ENCODE peak calls at places on chromosomes 12 and 14, in four cellular contexts. M is GM23338, O is lung, E is A549. X is an unnamed sample.

GRCh38 chr14:99560946-99561683 is 42.9 kb downstream of the CCDC85C start:
- DNase-seq in E (no peak), M (no peak), O (no peak), X (no peak)

GRCh38 chr12:114904254-114905003 is 220.5 kb upstream of the TBX3 start:
- DNase-seq in O (no peak), E (no peak), M (no peak), X (no peak)

GRCh38 chr14:33118653-33119052 is 180.0 kb downstream of the NPAS3 start:
- DNase-seq in M (no peak), E (no peak), O (no peak), X (no peak)

GRCh38 chr14:46399049-46399448 is 252.5 kb downstream of the RPL10L start:
- DNase-seq in E (no peak), O (no peak), M (no peak), X (no peak)

GRCh38 chr14:92039720-92040430 is at the start of gene TRIP11:
- DNase-seq in O (peak; percentile 94), M (peak; percentile 96), E (peak; percentile 94), X (peak; percentile 90)

GRCh38 chr14:55699131-55700057 is 119.4 kb downstream of the KTN1 start:
- DNase-seq in O (no peak), M (peak; percentile 56), E (peak; percentile 45), X (no peak)

GRCh38 chr14:49497725-49498348 is 88.3 kb downstream of the RPS29 start:
- DNase-seq in M (peak; percentile 94), O (no peak), E (peak; percentile 44), X (no peak)

GRCh38 chr12:14845350-14845750 is 2.0 kb upstream of the ART4 start:
- DNase-seq in O (peak; percentile 42), E (peak; percentile 58), M (peak; percentile 88), X (peak; percentile 70)

GRCh38 chr14:54108481-54109471 is 152.2 kb upstream of the BMP4 start:
- DNase-seq in E (no peak), O (no peak), M (no peak), X (no peak)

GRCh38 chr14:50003213-50004021 is 110.5 kb downstream of the ARF6 start:
- DNase-seq in O (peak; percentile 87), M (peak; percentile 72), E (peak; percentile 80), X (peak; percentile 90)

GRCh38 chr12:51403159-51403558 is 12.0 kb upstream of the GALNT6 start:
- DNase-seq in M (no peak), E (no peak), O (no peak), X (no peak)

GRCh38 chr12:116662612-116663144 is 75.2 kb downstream of the SPRING1 start:
- DNase-seq in E (no peak), O (no peak), M (peak; percentile 24), X (no peak)

GRCh38 chr14:83874662-83875061 is 1655.3 kb upstream of the FLRT2 start:
- DNase-seq in M (no peak), E (no peak), O (no peak), X (no peak)

GRCh38 chr14:100866666-100867630 is 36.6 kb downstream of the RTL1 start:
- DNase-seq in O (no peak), E (no peak), M (no peak), X (no peak)

GRCh38 chr12:131335456-131335855 is 375.4 kb upstream of the SFSWAP start:
- DNase-seq in M (no peak), E (no peak), O (no peak), X (no peak)

DNA sequence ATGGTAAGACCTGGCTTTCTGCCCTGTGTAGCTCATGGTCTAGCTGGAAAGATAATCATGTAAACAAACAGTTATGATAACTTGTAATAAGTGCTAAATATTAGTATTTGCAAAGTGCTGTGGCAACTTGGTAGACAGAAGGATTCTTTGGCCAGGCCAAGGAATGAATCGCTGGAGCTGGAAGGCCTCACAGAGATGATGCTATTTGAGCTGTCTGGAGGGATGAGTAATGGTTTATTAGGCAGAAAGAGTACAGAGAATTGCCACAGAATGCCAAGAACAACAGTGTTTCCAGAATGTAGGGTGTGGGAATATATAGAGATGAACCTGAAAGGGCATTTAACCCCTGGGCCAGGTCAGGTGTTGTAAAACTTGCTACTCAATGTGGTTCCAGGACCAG is 27.6 kb downstream of the OTX2 start:
- DNase-seq in M (no peak), E (no peak), O (no peak), X (no peak)
- H3K27ac ChIP-seq in M (no peak overlapping the region), E (no peak overlapping the region), O (no peak overlapping the region), X (no peak overlapping the region)

DNA sequence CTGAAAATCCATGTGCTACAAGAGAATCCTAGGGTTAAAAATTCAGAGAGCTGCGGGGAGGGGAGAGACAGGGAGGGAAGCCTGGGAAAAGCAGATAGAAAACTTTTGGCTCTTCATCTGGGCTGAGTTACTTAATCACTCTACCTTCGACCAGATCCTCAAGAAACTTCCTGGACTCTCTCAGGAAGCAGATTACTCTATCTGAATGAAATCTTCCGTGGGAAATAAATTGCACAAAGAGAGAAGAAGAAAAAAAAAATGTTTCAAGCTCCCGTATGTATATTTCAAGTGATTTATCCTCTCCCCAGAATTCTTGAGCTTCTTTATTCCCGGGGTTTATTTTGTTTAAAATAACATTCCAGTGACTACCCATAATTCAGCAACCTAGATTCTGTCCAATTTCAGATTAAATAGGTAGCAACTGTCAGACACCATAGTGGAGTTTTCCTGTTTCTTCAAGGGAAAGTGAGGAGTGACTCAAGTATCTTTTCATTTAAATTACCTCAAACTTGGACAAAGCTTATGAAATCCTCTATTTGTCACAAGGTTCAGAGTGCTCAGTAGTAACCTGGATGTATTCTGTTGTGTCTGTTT is 163.7 kb downstream of the MYRFL start:
- DNase-seq in E (no peak), M (no peak), O (no peak), X (no peak)
- H3K27ac ChIP-seq in E (peak overlapping the region; percentile 42), M (no peak overlapping the region), O (no peak overlapping the region), X (peak overlapping the region; percentile 55)

GRCh38 chr14:27181304-27181703 is 583.5 kb upstream of the NOVA1 start:
- DNase-seq in M (no peak), E (no peak), O (no peak), X (no peak)
- H3K27ac ChIP-seq in M (no peak overlapping the region), E (no peak overlapping the region), O (no peak overlapping the region), X (no peak overlapping the region)

DNA sequence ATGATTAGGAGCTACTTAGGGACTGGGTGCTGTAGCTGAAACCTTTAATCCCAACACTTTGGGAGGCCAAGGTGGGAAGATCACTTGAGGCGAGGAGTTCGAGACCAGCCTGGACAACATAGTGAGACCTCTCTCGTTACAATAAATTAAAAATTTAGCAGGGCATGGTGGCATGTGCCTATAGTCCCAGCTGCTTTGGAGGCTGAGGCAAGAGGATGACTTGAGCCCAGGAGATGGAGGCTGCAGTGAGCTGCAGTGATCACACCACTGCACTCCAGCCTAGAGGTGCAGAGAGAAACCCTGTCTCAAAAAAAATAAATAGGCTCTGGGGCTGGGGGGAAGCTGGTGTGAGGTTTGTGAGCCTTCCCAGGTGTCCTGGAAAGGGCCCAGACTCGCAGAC is 97.2 kb downstream of the FBXL14 start:
- DNase-seq in O (no peak), E (no peak), M (no peak), X (no peak)
- H3K27ac ChIP-seq in O (no peak overlapping the region), E (no peak overlapping the region), M (no peak overlapping the region), X (no peak overlapping the region)

DNA sequence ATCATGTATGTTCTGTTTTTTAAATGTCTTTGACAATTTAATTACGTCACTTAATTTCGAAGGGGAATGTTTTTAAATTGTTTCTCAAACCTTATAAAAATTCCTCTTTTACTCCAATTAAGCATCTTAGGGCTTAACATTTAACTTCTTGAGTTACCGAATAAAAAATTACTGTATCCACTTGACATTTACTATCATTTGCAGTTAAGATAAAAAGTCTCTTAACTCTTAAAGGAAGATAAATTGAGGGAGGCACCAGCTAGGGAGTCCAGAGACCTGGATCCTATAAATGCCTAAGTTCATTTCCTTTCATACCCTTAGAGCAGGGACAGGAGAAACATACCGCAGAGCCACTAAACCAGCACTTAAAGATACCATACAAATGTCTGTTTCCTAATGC is 71.5 kb downstream of the GALNT4 start:
- DNase-seq in E (no peak), O (no peak), M (no peak), X (no peak)
- H3K27ac ChIP-seq in E (no peak overlapping the region), O (peak overlapping the region; percentile 67), M (peak overlapping the region; percentile 95), X (peak overlapping the region; percentile 70)